ENCODE peak calls at places on chromosomes 3 and 15, in seven cellular contexts. W is mesenchymal stem cell, D is SK-N-SH, C is MM.1S, S is PC-9, I is trophoblast cell, T is Karpas-422. U is an unnamed sample.

GRCh38 chr15:67165653-67166260 is 88.7 kb downstream of the AAGAB start:
- DNase-seq in W (peak; percentile 59), D (no peak), C (no peak), S (no peak), I (no peak), T (no peak), U (no peak)

GRCh38 chr15:36501063-36501678 is 78.3 kb upstream of the CDIN1 start:
- DNase-seq in W (peak; percentile 76), D (peak; percentile 57), C (peak; percentile 68), S (no peak), I (no peak), T (peak; percentile 83), U (no peak)

GRCh38 chr3:46829699-46830208 is 33.5 kb downstream of the MYL3 start:
- DNase-seq in W (no peak), D (no peak), C (peak; percentile 87), S (no peak), I (no peak), T (no peak), U (no peak)

GRCh38 chr3:64220161-64220560 is 5.1 kb downstream of the PRICKLE2 start:
- DNase-seq in W (peak; percentile 40), D (no peak), C (no peak), S (no peak), I (no peak), T (no peak), U (no peak)

GRCh38 chr3:132787616-132788015 is 65.4 kb upstream of the NPHP3 start:
- DNase-seq in W (peak; percentile 72), D (no peak), C (no peak), S (no peak), I (no peak), T (no peak), U (no peak)

GRCh38 chr3:42349765-42350594 is 60.4 kb downstream of the LYZL4 start:
- DNase-seq in W (no peak), D (no peak), C (no peak), S (no peak), I (no peak), T (no peak), U (no peak)

GRCh38 chr15:22867886-22868285 is 29.4 kb downstream of the NIPA2 start:
- DNase-seq in W (no peak), D (no peak), C (no peak), S (no peak), I (no peak), T (no peak), U (no peak)

GRCh38 chr15:74525946-74526345 is 15.1 kb upstream of the ARID3B start:
- DNase-seq in W (peak; percentile 37), D (no peak), C (no peak), S (peak; percentile 92), I (no peak), T (no peak), U (no peak)

GRCh38 chr3:177122183-177122856 is 75.0 kb downstream of the TBL1XR1 start:
- DNase-seq in W (no peak), D (no peak), C (no peak), S (no peak), I (no peak), T (no peak), U (no peak)

GRCh38 chr3:46162975-46163550 is 45.0 kb downstream of the CCR1 start:
- DNase-seq in W (peak; percentile 51), D (no peak), C (no peak), S (peak; percentile 94), I (peak; percentile 99), T (no peak), U (peak; percentile 84)

GRCh38 chr3:169295126-169295525 is 368.4 kb downstream of the MECOM start:
- DNase-seq in W (no peak), D (no peak), C (peak; percentile 57), S (no peak), I (peak; percentile 4), T (peak; percentile 58), U (no peak)

GRCh38 chr3:156176048-156176447 is 55.7 kb downstream of the KCNAB1 start:
- DNase-seq in W (no peak), D (peak; percentile 32), C (no peak), S (no peak), I (no peak), T (no peak), U (no peak)

GRCh38 chr3:60131607-60132006 is 1081.8 kb upstream of the CFAP20DC start:
- DNase-seq in W (no peak), D (no peak), C (no peak), S (no peak), I (no peak), T (no peak), U (no peak)

GRCh38 chr3:188439080-188439479 is 285.1 kb downstream of the LPP start:
- DNase-seq in W (peak; percentile 79), D (no peak), C (no peak), S (no peak), I (no peak), T (peak; percentile 82), U (no peak)

GRCh38 chr15:51883436-51883835 is 54.0 kb downstream of the TMOD3 start:
- DNase-seq in W (peak; percentile 42), D (no peak), C (no peak), S (no peak), I (no peak), T (no peak), U (no peak)

GRCh38 chr3:169660709-169661566 is 2.6 kb downstream of the MECOM start:
- DNase-seq in W (peak; percentile 51), D (peak; percentile 29), C (peak; percentile 67), S (no peak), I (no peak), T (peak; percentile 49), U (no peak)

GRCh38 chr3:80232760-80233159 is 465.0 kb upstream of the ROBO1 start:
- DNase-seq in W (peak; percentile 74), D (no peak), C (no peak), S (peak; percentile 38), I (no peak), T (no peak), U (peak; percentile 19)

GRCh38 chr3:45180051-45180450 is 33.9 kb upstream of the CDCP1 start:
- DNase-seq in W (peak; percentile 81), D (no peak), C (no peak), S (no peak), I (no peak), T (peak; percentile 37), U (no peak)

GRCh38 chr15:47991376-47991775 is 129.4 kb upstream of the SLC24A5 start:
- DNase-seq in W (peak; percentile 83), D (no peak), C (no peak), S (no peak), I (no peak), T (no peak), U (no peak)

GRCh38 chr3:53238051-53238850 is 17.6 kb downstream of the TKT start:
- DNase-seq in W (peak; percentile 93), D (no peak), C (no peak), S (peak; percentile 94), I (peak; percentile 20), T (no peak), U (peak; percentile 78)

GRCh38 chr15:64938192-64938591 is 26.5 kb downstream of the ANKDD1A start:
- DNase-seq in W (no peak), D (no peak), C (peak; percentile 7), S (peak; percentile 72), I (no peak), T (no peak), U (no peak)

GRCh38 chr15:78204351-78205309 is 29.7 kb downstream of the ACSBG1 start:
- DNase-seq in W (peak; percentile 43), D (no peak), C (no peak), S (no peak), I (no peak), T (no peak), U (no peak)

GRCh38 chr15:68374346-68374745 is 57.6 kb downstream of the ITGA11 start:
- DNase-seq in W (no peak), D (no peak), C (no peak), S (no peak), I (no peak), T (no peak), U (no peak)

DNA sequence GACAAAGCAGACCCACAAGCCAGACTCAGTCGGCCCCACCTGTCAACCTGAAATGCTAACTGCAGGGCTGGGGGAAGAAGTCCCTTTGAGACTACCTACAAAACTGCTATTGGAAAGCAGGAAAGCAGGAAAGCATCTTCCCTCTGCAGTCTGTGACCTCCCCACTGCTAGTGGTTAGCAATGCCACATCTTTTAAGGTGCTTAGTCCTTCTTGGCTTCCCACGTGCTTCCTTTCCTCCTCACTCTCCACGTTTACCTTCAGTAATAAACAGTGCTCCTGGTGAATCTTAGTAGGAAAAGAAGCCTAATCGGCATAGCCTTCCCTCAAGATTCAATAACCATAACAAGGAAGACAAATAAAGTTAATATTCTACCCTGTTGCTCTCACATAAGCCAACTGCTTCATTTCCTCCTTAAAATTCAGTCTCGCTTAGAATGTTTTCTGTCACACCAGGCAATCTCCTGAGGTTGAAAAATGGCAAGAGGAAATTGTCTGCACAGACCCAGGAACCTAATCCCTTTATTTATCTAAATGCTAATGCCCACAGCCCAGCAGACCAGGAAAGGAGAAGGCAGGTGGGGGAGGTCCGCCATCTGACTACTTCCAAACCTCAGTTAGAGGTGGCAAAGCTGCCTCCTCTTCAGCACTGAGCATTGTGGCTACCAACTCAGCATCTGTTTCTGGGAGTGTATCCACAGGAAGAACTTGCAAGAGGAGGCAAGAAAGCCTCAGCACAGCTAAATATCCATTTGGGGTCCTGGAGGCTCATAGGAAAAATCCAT is 296.0 kb downstream of the NEK10 start:
- DNase-seq in W (no peak), D (no peak), C (no peak), S (no peak), I (no peak), T (no peak), U (no peak)
- H3K4me3 ChIP-seq in W (no peak overlapping the region), D (no peak overlapping the region), C (no peak overlapping the region), S (no peak overlapping the region), I (no peak overlapping the region), T (no peak overlapping the region), U (no peak overlapping the region)

GRCh38 chr15:60379466-60380274 is 18.1 kb downstream of the ANXA2 start:
- DNase-seq in W (peak; percentile 98), D (no peak), C (no peak), S (peak; percentile 86), I (peak; percentile 83), T (no peak), U (no peak)
- H3K4me2 ChIP-seq in W (no peak overlapping the region), D (peak overlapping the region; percentile 52), C (no peak overlapping the region), S (peak overlapping the region; percentile 16), I (no peak overlapping the region), T (no peak overlapping the region), U (no peak overlapping the region)

DNA sequence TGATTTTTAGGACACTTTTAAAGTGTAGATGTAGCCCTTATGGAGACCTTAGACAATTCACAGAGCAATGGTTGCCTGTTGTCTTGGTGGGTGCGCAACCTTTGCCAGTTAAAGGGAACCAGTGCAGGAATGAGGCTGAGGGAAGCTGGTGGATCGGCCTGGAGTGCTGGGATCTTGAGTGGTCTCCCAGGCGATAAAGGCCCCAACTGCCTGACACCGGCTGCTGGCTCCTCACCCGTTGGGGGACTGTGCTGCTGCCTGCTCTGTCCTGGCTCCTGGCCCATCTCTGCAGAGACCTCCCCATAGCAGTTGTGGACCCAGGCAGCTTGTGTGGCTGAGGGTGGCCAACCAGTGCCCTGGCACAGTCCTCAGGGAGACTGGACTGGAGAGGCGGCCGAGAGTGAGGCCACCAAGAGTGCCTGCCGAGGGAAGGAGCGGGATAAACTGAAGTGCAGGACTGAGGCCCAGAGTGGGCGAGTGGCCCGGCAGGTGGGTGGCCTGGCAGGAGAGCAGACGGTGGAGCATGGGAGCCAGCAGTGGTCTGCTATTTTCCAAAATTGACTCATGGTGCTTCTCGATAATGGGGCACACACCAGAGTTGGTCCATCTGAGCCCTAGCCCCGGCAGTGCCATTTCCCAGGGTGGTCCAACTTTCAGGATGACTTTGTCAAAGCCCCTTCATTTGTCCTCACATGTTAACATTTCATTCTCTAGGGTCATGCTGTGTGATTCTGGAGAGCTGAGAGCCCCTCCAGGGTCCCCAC is 2.1 kb downstream of the ALDH1A3 start:
- DNase-seq in W (no peak), D (no peak), C (no peak), S (no peak), I (no peak), T (no peak), U (no peak)
- H3K4me3 ChIP-seq in W (peak overlapping the region; percentile 14), D (no peak overlapping the region), C (no peak overlapping the region), S (peak overlapping the region; percentile 94), I (no peak overlapping the region), T (no peak overlapping the region), U (no peak overlapping the region)

GRCh38 chr3:197022405-197023231 is 7.0 kb downstream of the MELTF start:
- DNase-seq in W (no peak), D (peak; percentile 27), C (no peak), S (no peak), I (no peak), T (peak; percentile 63), U (no peak)
- H3K4me2 ChIP-seq in W (peak overlapping the region; percentile 49), D (no peak overlapping the region), C (peak overlapping the region; percentile 47), S (no peak overlapping the region), I (no peak overlapping the region), T (peak overlapping the region; percentile 90), U (no peak overlapping the region)